ENCODE peak calls at places on chromosomes 13 and 19, in nine cellular contexts. M, V, F, I, S, L, J, H and G are unnamed samples.

GRCh38 chr13:98450495-98451167 is 126.3 kb downstream of the STK24 start:
- DNase-seq in J (no peak), V (peak), S (no peak), M (no peak), L (no peak), F (no peak), I (no peak), H (peak), G (no peak)

GRCh38 chr13:21075303-21076264 is 14.2 kb upstream of the LATS2 start:
- DNase-seq in I (peak), H (peak), L (no peak), V (peak), M (no peak), J (no peak), S (no peak), F (peak), G (no peak)

GRCh38 chr13:23445794-23446193 is 12.3 kb upstream of the SACS start:
- DNase-seq in I (no peak), M (no peak), L (no peak), H (no peak), V (no peak), J (no peak), F (no peak), S (peak), G (no peak)

GRCh38 chr19:58338825-58339558 is 12.2 kb downstream of the ZSCAN22 start:
- DNase-seq in V (no peak), M (no peak), L (no peak), J (no peak), I (peak), F (peak), S (peak), H (no peak), G (no peak)

GRCh38 chr13:113119166-113119821 is 3.3 kb upstream of the F10 start:
- DNase-seq in I (no peak), S (no peak), J (no peak), M (no peak), V (no peak), L (no peak), H (no peak), F (no peak), G (no peak)

GRCh38 chr13:94660695-94661324 is 51.5 kb downstream of the SOX21 start:
- DNase-seq in V (no peak), I (no peak), H (no peak), M (no peak), J (no peak), L (no peak), S (peak), F (no peak), G (no peak)

GRCh38 chr19:38434549-38435051 is 1.1 kb downstream of the RYR1 start:
- DNase-seq in L (no peak), V (peak), H (peak), M (no peak), J (no peak), F (no peak), I (no peak), S (no peak), G (no peak)

GRCh38 chr13:99218545-99218944 is 17.9 kb downstream of the UBAC2 start:
- DNase-seq in H (peak), L (no peak), S (no peak), V (peak), J (no peak), I (no peak), F (no peak), M (no peak), G (no peak)

DNA sequence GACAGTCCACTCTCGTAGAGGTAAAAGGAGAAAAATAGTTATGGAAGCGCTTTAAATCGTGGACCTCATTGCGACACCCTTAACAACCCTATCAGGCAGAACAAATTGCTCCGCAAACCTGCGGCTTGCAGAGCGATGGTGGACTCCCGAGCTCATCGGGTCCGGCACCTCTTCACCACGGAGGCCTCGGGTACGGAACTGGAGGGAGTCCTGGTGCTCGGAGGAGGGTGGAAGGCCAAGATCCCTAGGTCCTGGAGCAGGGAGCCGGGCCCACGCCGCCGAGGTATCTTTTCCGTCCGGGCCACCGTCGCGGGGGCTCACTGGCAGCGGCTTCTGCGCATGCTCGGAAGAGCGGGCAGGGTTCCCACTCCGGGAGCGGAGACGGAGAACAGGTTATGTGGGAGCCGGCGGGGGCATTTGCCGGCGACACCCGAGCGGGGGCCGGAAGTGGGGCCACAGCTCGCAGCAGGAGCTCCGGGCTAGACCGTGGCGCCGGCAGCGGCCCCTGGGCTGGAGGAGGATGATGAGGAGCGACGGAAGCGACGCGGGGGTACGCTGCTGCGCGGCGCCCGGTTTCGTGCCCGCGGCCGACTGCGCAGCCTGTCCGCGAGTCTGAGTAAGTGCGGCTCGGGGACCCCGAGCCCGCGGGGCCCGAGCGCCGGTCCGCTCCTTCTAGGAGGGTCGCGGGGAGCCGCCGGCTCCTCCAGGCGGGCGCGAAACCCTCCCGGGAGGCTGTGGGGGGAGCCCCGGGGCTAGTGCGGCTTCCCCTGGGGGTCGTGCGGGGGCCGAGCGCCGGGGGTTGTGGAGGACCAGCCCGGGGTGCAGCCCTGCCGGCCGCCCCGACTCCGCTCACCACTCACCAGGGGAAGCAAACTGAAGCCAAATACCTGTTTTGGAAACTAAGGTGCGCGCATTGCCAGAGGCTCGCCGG is at the start of gene ABHD13:
- DNase-seq in F (peak), I (peak), J (peak), S (peak), L (peak), V (peak), M (peak), H (peak), G (peak)
- TF ChIP-seq CTCF in F (no peak), I (no peak), J (no peak), S (no peak), L (no peak), V (no peak), M (no peak), H (no peak), G (no peak)

GRCh38 chr19:41264581-41265375 is 606 bp downstream of the HNRNPUL1 start:
- DNase-seq in M (no peak), H (no peak), L (no peak), S (peak), V (peak), J (no peak), F (peak), I (peak), G (no peak)
- TF ChIP-seq CTCF in M (no peak), H (no peak), L (no peak), S (no peak), V (no peak), J (no peak), F (no peak), I (no peak), G (no peak)

DNA sequence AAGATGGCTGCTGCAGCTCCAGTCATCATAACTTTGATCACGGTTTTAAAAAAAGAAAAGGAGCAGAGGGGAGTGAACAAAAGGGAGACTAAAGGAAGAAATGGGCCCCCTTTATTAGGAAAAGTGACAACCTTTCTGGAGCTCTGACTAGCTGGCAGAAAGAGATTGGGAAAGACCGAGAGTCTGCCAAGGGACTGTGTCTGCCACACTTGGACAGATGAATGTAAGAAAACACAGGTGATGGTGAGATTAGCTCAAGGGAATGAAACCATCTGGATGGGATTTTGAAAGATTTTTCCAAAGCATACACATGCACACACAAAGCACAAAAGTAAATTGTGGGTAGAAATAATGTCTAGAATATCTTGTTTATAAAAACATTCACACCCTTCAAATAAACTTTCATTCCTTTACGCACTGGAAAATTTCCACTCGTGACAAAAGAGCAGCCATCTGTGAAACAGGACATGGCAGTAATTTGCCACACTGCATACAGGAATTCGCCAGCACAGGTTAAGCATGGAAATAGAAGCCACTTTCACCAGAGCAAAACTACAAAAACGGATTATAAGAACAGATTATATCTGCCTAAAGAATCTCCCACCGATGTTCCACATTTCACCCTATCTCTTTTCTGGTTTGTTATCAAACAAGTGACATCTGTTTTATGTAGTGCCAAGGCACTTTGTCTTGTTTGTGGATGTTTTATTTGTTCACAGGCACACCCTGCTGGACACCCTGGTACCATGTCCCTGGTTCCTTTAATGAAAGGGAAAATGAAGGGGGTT is 819.5 kb downstream of the DIAPH3 start:
- DNase-seq in F (no peak), H (no peak), S (no peak), I (no peak), M (no peak), L (no peak), V (no peak), J (no peak), G (no peak)
- TF ChIP-seq CTCF in F (no peak), H (no peak), S (no peak), I (peak), M (no peak), L (no peak), V (no peak), J (no peak), G (no peak)

GRCh38 chr13:49098771-49099512 is 121.2 kb upstream of the MLNR start:
- DNase-seq in S (no peak), V (no peak), H (no peak), L (no peak), J (peak), I (no peak), F (no peak), M (no peak), G (no peak)
- TF ChIP-seq CTCF in S (peak), V (no peak), H (peak), L (peak), J (peak), I (peak), F (no peak), M (no peak), G (no peak)

DNA sequence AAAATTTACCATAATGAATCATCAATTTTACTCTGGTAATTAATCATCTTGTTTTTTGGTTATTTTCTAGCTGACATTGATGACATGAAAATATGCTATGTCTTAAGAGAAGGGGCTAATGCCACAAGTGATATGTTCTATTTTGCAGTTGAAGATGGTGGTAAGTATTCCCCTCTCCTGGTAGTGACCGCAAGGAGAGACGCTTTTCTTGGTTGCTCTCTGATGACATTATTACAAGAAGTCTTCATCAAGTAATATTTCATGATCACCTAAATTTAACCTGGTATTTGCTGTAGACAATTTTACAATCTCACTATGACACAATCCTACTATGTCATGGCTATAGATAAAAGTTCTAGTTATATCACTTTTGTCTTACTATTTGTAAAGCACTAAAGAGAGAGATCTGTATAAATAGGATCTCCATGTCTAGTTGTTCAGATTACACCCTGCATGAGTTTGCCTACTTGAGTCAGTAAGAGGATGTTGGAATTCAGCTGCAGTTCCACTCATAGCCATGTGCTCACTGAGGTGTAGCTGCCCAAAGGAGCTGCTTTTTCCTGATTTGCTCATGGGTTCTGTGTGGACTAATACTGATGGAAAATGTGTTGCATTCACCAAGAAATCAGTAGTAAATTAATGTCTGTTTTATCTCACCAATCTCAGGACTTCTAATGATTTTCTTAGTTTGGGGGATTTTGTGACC is 10.9 kb downstream of the FREM2 start:
- DNase-seq in S (peak), L (no peak), I (no peak), M (no peak), F (no peak), V (peak), J (no peak), H (no peak), G (no peak)
- TF ChIP-seq CTCF in S (no peak), L (no peak), I (no peak), M (no peak), F (peak), V (peak), J (no peak), H (no peak), G (no peak)

GRCh38 chr19:2479556-2480194 is 3.7 kb downstream of the GADD45B start:
- DNase-seq in V (no peak), M (no peak), S (no peak), F (no peak), H (no peak), J (no peak), I (peak), L (no peak), G (no peak)
- TF ChIP-seq CTCF in V (peak), M (no peak), S (no peak), F (peak), H (no peak), J (no peak), I (peak), L (peak), G (no peak)

GRCh38 chr13:33798023-33798422 is 19.9 kb upstream of the RFC3 start:
- DNase-seq in V (no peak), S (no peak), F (no peak), H (no peak), L (no peak), M (no peak), I (no peak), J (no peak), G (no peak)

GRCh38 chr13:33800646-33801186 is 17.2 kb upstream of the RFC3 start:
- DNase-seq in M (no peak), J (no peak), H (no peak), S (no peak), F (no peak), L (no peak), V (no peak), I (no peak), G (no peak)

GRCh38 chr13:33797622-33798021 is 20.3 kb upstream of the RFC3 start:
- DNase-seq in S (peak), H (no peak), J (no peak), F (no peak), V (no peak), L (no peak), I (no peak), M (no peak), G (no peak)

GRCh38 chr13:33796095-33796494 is 21.9 kb upstream of the RFC3 start:
- DNase-seq in L (no peak), M (no peak), S (no peak), V (no peak), I (no peak), H (no peak), J (no peak), F (no peak), G (no peak)

DNA sequence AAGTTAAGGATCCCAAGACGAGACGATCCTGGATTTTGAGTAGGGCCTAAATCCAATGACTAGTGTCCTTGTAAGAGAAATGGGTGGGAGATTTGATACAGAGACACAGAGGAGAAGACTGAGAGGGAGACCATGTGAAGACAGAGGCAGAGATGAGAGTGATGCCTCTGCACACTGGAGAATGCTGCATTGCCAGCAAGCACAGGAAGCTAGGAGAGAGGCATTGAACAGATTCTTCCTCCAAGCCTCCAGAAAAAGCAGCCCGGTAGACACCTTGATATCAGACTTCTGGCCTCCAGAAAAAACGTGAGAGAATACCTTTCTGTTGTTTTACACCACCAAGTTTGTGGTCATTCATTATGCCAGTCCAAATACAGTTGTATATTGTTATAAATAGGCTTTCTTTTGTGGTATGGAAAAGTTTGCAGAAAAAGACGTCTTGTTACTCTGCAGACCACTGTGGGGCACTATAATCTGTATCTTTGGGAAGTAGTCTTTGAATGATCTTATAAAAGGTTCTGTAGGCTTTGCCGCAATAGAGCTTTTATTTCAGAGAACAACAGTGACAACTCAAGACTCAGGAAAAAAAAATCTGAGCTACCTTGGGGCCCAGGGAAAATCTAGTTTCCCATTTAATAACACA is 17.9 kb upstream of the RFC3 start:
- DNase-seq in H (no peak), I (no peak), L (no peak), M (no peak), S (peak), F (no peak), J (peak), V (no peak), G (no peak)
- TF ChIP-seq CTCF in H (peak), I (peak), L (no peak), M (peak), S (peak), F (no peak), J (peak), V (no peak), G (no peak)